ENCODE peak calls at places on chromosomes 1 and 21, in eight cellular contexts. One of them, this sample, is unnamed.
A peak's percentile ranks its signal among the peaks of the same experiment; 100 is the strongest.

GRCh38 chr1:5765465-5765864 is 226.8 kb downstream of the NPHP4 start:
- DNase-seq in A549: no peak
- DNase-seq in brain microvascular endothelial cell: no peak
- DNase-seq in epithelial cell of esophagus: no peak
- DNase-seq in heart left ventricle: no peak
- DNase-seq in hepatocyte: no peak
- DNase-seq in dorsolateral prefrontal cortex: no peak
- DNase-seq in Calu3: no peak
- DNase-seq in this sample: no peak

GRCh38 chr1:10519016-10519417 is 44.3 kb downstream of the PEX14 start:
- DNase-seq in hepatocyte: peak; percentile 19
- DNase-seq in brain microvascular endothelial cell: no peak
- DNase-seq in heart left ventricle: no peak
- DNase-seq in A549: no peak
- DNase-seq in Calu3: no peak
- DNase-seq in epithelial cell of esophagus: no peak
- DNase-seq in dorsolateral prefrontal cortex: no peak
- DNase-seq in this sample: no peak

GRCh38 chr1:34597877-34598514 is 156.9 kb upstream of the GJB5 start:
- DNase-seq in A549: peak; percentile 48
- DNase-seq in epithelial cell of esophagus: peak; percentile 57
- DNase-seq in dorsolateral prefrontal cortex: peak; percentile 53
- DNase-seq in hepatocyte: peak; percentile 86
- DNase-seq in brain microvascular endothelial cell: peak; percentile 44
- DNase-seq in Calu3: peak; percentile 92
- DNase-seq in heart left ventricle: peak; percentile 45
- DNase-seq in this sample: peak; percentile 26

GRCh38 chr1:239253032-239253431 is 133.3 kb upstream of the CHRM3 start:
- DNase-seq in dorsolateral prefrontal cortex: no peak
- DNase-seq in epithelial cell of esophagus: peak; percentile 91
- DNase-seq in Calu3: no peak
- DNase-seq in brain microvascular endothelial cell: no peak
- DNase-seq in hepatocyte: no peak
- DNase-seq in heart left ventricle: no peak
- DNase-seq in A549: peak; percentile 51
- DNase-seq in this sample: no peak

GRCh38 chr1:234781241-234782056 is 171.5 kb upstream of the IRF2BP2 start:
- DNase-seq in dorsolateral prefrontal cortex: no peak
- DNase-seq in epithelial cell of esophagus: peak; percentile 9
- DNase-seq in A549: peak; percentile 60
- DNase-seq in Calu3: no peak
- DNase-seq in brain microvascular endothelial cell: no peak
- DNase-seq in hepatocyte: peak; percentile 91
- DNase-seq in heart left ventricle: no peak
- DNase-seq in this sample: no peak

GRCh38 chr1:38848069-38848468 is 11.5 kb downstream of the RRAGC start:
- DNase-seq in heart left ventricle: no peak
- DNase-seq in dorsolateral prefrontal cortex: no peak
- DNase-seq in Calu3: no peak
- DNase-seq in brain microvascular endothelial cell: no peak
- DNase-seq in epithelial cell of esophagus: no peak
- DNase-seq in hepatocyte: no peak
- DNase-seq in A549: no peak
- DNase-seq in this sample: no peak

GRCh38 chr1:218242171-218242570 is 42.9 kb upstream of the RRP15 start:
- DNase-seq in hepatocyte: no peak
- DNase-seq in epithelial cell of esophagus: peak; percentile 67
- DNase-seq in heart left ventricle: no peak
- DNase-seq in A549: no peak
- DNase-seq in brain microvascular endothelial cell: no peak
- DNase-seq in Calu3: peak; percentile 41
- DNase-seq in dorsolateral prefrontal cortex: no peak
- DNase-seq in this sample: no peak

GRCh38 chr1:60130703-60131102 is 57.1 kb upstream of the C1orf87 start:
- DNase-seq in hepatocyte: no peak
- DNase-seq in A549: no peak
- DNase-seq in heart left ventricle: no peak
- DNase-seq in epithelial cell of esophagus: peak; percentile 41
- DNase-seq in Calu3: no peak
- DNase-seq in brain microvascular endothelial cell: no peak
- DNase-seq in dorsolateral prefrontal cortex: no peak
- DNase-seq in this sample: peak; percentile 16

GRCh38 chr1:31708324-31708723 is 4.5 kb upstream of the COL16A1 start:
- DNase-seq in dorsolateral prefrontal cortex: no peak
- DNase-seq in brain microvascular endothelial cell: peak; percentile 49
- DNase-seq in Calu3: no peak
- DNase-seq in epithelial cell of esophagus: peak; percentile 40
- DNase-seq in hepatocyte: peak; percentile 34
- DNase-seq in A549: no peak
- DNase-seq in heart left ventricle: no peak
- DNase-seq in this sample: no peak

GRCh38 chr1:31706384-31707058 is 2.7 kb upstream of the COL16A1 start:
- DNase-seq in hepatocyte: no peak
- DNase-seq in brain microvascular endothelial cell: no peak
- DNase-seq in A549: no peak
- DNase-seq in Calu3: no peak
- DNase-seq in epithelial cell of esophagus: no peak
- DNase-seq in dorsolateral prefrontal cortex: no peak
- DNase-seq in heart left ventricle: no peak
- DNase-seq in this sample: no peak

GRCh38 chr1:31709060-31709459 is 5.2 kb upstream of the COL16A1 start:
- DNase-seq in hepatocyte: no peak
- DNase-seq in brain microvascular endothelial cell: no peak
- DNase-seq in dorsolateral prefrontal cortex: no peak
- DNase-seq in heart left ventricle: no peak
- DNase-seq in A549: no peak
- DNase-seq in epithelial cell of esophagus: no peak
- DNase-seq in Calu3: no peak
- DNase-seq in this sample: no peak

GRCh38 chr1:31705080-31705866 is 1.5 kb upstream of the COL16A1 start:
- DNase-seq in Calu3: peak; percentile 35
- DNase-seq in heart left ventricle: peak; percentile 43
- DNase-seq in brain microvascular endothelial cell: peak; percentile 43
- DNase-seq in A549: peak; percentile 41
- DNase-seq in epithelial cell of esophagus: peak; percentile 58
- DNase-seq in dorsolateral prefrontal cortex: no peak
- DNase-seq in hepatocyte: peak; percentile 91
- DNase-seq in this sample: peak; percentile 54

DNA sequence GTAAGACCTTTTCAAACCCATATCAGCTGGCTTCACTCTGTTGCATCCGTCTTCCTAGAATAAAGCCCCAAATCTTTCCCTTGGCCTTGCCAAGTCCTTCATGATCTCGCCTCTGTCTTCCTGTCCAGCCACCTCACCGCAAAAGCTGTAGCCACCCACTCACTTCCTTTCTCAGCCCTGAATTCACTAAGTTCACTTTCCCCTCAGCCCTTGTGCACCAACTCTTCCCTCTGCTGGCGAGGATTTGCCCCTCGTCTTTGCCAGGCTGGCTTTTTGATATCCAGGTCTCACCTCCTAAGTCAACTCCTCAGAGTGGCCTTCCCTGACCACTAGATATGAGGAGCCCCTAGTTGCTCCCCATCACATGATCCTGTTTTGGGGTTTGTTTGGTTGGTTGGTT is 3.9 kb upstream of the COL16A1 start:
- DNase-seq in hepatocyte: no peak
- DNase-seq in dorsolateral prefrontal cortex: no peak
- DNase-seq in epithelial cell of esophagus: peak; percentile 45
- DNase-seq in A549: no peak
- DNase-seq in Calu3: peak; percentile 32
- DNase-seq in brain microvascular endothelial cell: peak; percentile 63
- DNase-seq in heart left ventricle: peak; percentile 30
- DNase-seq in this sample: peak; percentile 85
- TF ChIP-seq CTCF in hepatocyte: no peak
- TF ChIP-seq CTCF in dorsolateral prefrontal cortex: no peak
- TF ChIP-seq CTCF in epithelial cell of esophagus: no peak
- TF ChIP-seq CTCF in A549: no peak
- TF ChIP-seq CTCF in Calu3: peak; percentile 23
- TF ChIP-seq CTCF in brain microvascular endothelial cell: peak; percentile 73
- TF ChIP-seq CTCF in heart left ventricle: no peak
- TF ChIP-seq CTCF in this sample: peak; percentile 58

DNA sequence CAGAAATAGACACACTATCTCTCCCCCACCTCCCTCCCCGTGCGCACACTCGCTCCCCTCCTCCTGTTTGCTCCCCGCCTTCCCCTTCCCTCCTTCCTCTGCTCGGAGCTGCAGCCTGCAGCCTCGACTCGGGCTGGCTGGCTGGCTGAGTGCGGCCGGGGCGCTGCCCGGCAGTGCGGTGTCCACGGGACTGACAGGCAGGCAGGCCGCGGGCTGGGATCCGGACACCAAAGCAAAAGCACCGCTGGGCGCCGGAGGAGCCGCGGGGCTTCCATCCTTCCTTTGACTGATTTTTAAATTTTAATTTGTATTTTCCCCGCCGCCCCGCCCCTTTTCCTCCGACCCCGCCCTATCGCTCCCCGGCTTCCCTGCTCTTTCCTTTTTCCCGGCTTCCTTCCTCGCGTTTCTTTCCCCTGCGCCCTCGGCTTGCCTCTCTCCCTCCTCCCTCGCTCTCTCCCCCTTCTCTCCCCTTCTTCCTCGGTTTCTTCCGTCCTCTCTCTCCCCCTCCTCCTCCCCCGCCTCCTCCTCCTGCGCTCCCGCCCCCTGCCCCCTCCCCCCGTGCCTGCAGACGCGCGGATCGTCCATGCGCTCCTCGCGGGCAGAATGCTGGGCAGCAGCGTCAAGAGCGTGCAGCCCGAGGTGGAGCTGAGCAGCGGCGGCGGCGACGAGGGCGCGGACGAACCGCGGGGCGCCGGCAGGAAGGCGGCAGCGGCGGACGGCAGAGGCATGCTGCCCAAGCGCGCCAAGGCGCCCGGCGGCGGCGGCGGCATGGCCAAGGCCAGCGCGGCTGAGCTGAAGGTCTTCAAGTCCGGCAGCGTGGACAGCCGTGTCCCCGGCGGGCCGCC is 109.4 kb downstream of the NAV1 start:
- DNase-seq in dorsolateral prefrontal cortex: peak; percentile 52
- DNase-seq in brain microvascular endothelial cell: peak; percentile 58
- DNase-seq in heart left ventricle: peak; percentile 77
- DNase-seq in A549: peak; percentile 46
- DNase-seq in epithelial cell of esophagus: peak; percentile 46
- DNase-seq in Calu3: peak; percentile 46
- DNase-seq in hepatocyte: peak; percentile 77
- DNase-seq in this sample: peak; percentile 57
- TF ChIP-seq CTCF in dorsolateral prefrontal cortex: no peak
- TF ChIP-seq CTCF in brain microvascular endothelial cell: no peak
- TF ChIP-seq CTCF in heart left ventricle: no peak
- TF ChIP-seq CTCF in A549: no peak
- TF ChIP-seq CTCF in epithelial cell of esophagus: no peak
- TF ChIP-seq CTCF in Calu3: no peak
- TF ChIP-seq CTCF in hepatocyte: no peak
- TF ChIP-seq CTCF in this sample: no peak

DNA sequence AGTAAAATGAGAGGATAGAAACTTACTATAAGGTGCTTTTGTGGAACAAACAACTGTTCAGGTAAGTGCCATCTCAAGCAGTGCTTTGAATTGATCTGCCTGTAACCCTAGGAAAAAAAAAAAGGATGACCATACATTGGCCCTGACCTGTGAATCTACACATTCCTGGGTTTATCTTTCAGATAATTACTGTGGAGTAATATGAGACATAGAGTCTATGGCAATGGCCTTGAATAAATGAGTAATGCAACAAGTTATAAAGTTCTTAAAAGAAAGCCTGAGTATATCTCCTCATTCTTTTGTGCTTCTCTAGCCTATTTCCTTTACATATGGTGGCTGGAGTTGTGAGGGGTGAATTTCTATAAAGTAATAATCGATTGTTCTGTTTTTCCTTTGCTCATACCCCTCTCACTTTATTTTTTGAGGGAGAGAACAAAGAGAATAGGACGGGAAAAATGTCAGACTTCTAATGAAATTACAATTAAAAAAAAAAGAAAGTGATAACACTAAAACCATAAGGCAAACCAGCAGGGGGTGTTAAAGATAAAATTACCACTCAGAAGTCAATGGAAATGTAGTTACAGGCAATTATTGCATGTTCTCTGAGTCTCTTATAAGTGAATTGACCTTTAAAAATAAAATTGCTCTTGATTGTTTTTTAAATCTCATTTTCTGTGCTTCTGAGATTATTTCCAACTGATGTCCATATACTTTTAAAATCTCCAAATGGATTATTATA is 12.4 kb upstream of the ATP1A1 start:
- DNase-seq in Calu3: no peak
- DNase-seq in heart left ventricle: no peak
- DNase-seq in hepatocyte: no peak
- DNase-seq in epithelial cell of esophagus: peak; percentile 40
- DNase-seq in brain microvascular endothelial cell: no peak
- DNase-seq in dorsolateral prefrontal cortex: no peak
- DNase-seq in A549: no peak
- DNase-seq in this sample: peak; percentile 58
- TF ChIP-seq CTCF in Calu3: no peak
- TF ChIP-seq CTCF in heart left ventricle: peak; percentile 19
- TF ChIP-seq CTCF in hepatocyte: no peak
- TF ChIP-seq CTCF in epithelial cell of esophagus: peak; percentile 18
- TF ChIP-seq CTCF in brain microvascular endothelial cell: no peak
- TF ChIP-seq CTCF in dorsolateral prefrontal cortex: peak; percentile 25
- TF ChIP-seq CTCF in A549: peak; percentile 16
- TF ChIP-seq CTCF in this sample: peak; percentile 37

GRCh38 chr21:42975886-42976608 is 1.7 kb downstream of the PKNOX1 start:
- DNase-seq in epithelial cell of esophagus: peak; percentile 21
- DNase-seq in hepatocyte: no peak
- DNase-seq in dorsolateral prefrontal cortex: no peak
- DNase-seq in Calu3: no peak
- DNase-seq in brain microvascular endothelial cell: no peak
- DNase-seq in A549: no peak
- DNase-seq in heart left ventricle: no peak
- DNase-seq in this sample: no peak

GRCh38 chr21:42973309-42973990 is 912 bp upstream of the PKNOX1 start:
- DNase-seq in epithelial cell of esophagus: no peak
- DNase-seq in dorsolateral prefrontal cortex: no peak
- DNase-seq in hepatocyte: no peak
- DNase-seq in A549: no peak
- DNase-seq in brain microvascular endothelial cell: no peak
- DNase-seq in Calu3: no peak
- DNase-seq in heart left ventricle: no peak
- DNase-seq in this sample: no peak

GRCh38 chr21:42971897-42972275 is 2.5 kb upstream of the PKNOX1 start:
- DNase-seq in epithelial cell of esophagus: no peak
- DNase-seq in heart left ventricle: no peak
- DNase-seq in A549: no peak
- DNase-seq in hepatocyte: no peak
- DNase-seq in Calu3: no peak
- DNase-seq in brain microvascular endothelial cell: no peak
- DNase-seq in dorsolateral prefrontal cortex: no peak
- DNase-seq in this sample: no peak

GRCh38 chr21:42974832-42975820 is 764 bp downstream of the PKNOX1 start:
- DNase-seq in brain microvascular endothelial cell: peak; percentile 28
- DNase-seq in epithelial cell of esophagus: peak; percentile 60
- DNase-seq in A549: peak; percentile 56
- DNase-seq in dorsolateral prefrontal cortex: peak; percentile 41
- DNase-seq in heart left ventricle: peak; percentile 77
- DNase-seq in hepatocyte: peak; percentile 88
- DNase-seq in Calu3: peak; percentile 58
- DNase-seq in this sample: peak; percentile 70

DNA sequence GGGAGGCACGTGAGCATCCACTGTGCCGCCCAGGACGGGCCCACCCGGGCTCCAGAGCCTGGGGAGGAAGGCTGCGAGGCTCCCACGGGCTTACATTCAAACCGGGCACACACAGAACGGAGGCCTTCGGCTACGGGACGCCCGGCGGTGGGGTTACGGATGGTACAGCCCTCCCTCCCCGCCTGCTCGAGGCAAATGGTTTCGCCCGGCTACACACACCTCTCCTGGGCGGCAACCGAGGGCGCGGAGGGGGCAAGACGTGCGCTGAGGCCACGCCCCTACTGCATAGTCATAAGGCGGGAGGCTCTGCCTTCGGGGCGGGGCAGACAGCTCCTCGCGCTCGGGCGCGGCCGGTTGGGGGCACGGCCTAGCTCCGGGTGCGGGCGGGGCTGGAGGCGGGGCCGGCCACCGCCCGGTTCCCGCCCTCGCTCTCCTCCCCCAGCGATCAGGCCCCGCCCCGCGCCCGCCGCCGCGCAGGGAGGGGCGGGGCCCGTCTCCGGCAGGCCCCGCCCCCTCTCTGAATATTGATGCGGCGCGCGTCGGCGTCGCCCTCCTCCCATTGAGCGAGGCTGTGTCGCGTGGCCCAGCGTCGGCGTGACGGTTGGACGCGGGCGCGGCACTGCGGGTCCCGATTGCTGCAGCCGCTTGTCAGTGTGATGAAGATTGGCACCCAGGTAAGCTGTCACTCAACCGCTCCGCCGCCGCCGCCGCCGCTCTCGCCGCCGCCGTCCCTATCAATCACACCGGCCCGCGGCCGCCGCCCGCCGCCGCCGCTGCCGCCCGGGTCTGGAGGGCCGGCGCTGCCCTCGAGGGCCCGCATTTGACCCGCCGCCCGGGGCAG is at the start of gene PKNOX1:
- DNase-seq in dorsolateral prefrontal cortex: peak; percentile 99
- DNase-seq in brain microvascular endothelial cell: peak; percentile 97
- DNase-seq in heart left ventricle: peak; percentile 99
- DNase-seq in A549: peak; percentile 98
- DNase-seq in Calu3: peak; percentile 97
- DNase-seq in epithelial cell of esophagus: peak; percentile 99
- DNase-seq in hepatocyte: peak; percentile 100
- DNase-seq in this sample: peak; percentile 99
- TF ChIP-seq CTCF in dorsolateral prefrontal cortex: no peak
- TF ChIP-seq CTCF in brain microvascular endothelial cell: no peak
- TF ChIP-seq CTCF in heart left ventricle: no peak
- TF ChIP-seq CTCF in A549: no peak
- TF ChIP-seq CTCF in Calu3: no peak
- TF ChIP-seq CTCF in epithelial cell of esophagus: no peak
- TF ChIP-seq CTCF in hepatocyte: no peak
- TF ChIP-seq CTCF in this sample: no peak

This sample was measured in fibroblast of pulmonary artery.